ENCODE peak calls at places on chromosome 17, in eight cellular contexts. B, K, S, O, P, A, Q and R are unnamed samples.

GRCh38 chr17:80007009-80007752 is 28.5 kb downstream of the TBC1D16 start:
- DNase-seq in B (no peak), K (no peak), S (no peak), O (no peak), P (no peak), A (no peak), Q (no peak), R (no peak)

GRCh38 chr17:47927821-47928400 is 13.5 kb upstream of the PNPO start:
- DNase-seq in B (no peak), K (no peak), S (no peak), O (no peak), P (no peak), A (no peak), Q (no peak), R (no peak)

GRCh38 chr17:1870592-1870991 is 40.8 kb downstream of the RPA1 start:
- DNase-seq in B (no peak), K (no peak), S (no peak), O (no peak), P (no peak), A (peak), Q (no peak), R (no peak)

GRCh38 chr17:20008242-20009051 is 712 bp upstream of the SPECC1 start:
- DNase-seq in B (no peak), K (no peak), S (no peak), O (peak), P (peak), A (peak), Q (no peak), R (no peak)

GRCh38 chr17:60508384-60508980 is 17.6 kb downstream of the APPBP2 start:
- DNase-seq in B (no peak), K (no peak), S (no peak), O (no peak), P (no peak), A (no peak), Q (no peak), R (no peak)

GRCh38 chr17:80701730-80702129 is 157.1 kb downstream of the RPTOR start:
- DNase-seq in B (no peak), K (no peak), S (no peak), O (no peak), P (no peak), A (no peak), Q (no peak), R (no peak)

GRCh38 chr17:17186551-17187505 is 19.3 kb downstream of the PLD6 start:
- DNase-seq in B (no peak), K (no peak), S (no peak), O (no peak), P (no peak), A (no peak), Q (no peak), R (no peak)

GRCh38 chr17:74271902-74272563 is 2.0 kb upstream of the DNAI2 start:
- DNase-seq in B (no peak), K (no peak), S (no peak), O (no peak), P (peak), A (no peak), Q (no peak), R (no peak)

GRCh38 chr17:27810211-27810901 is 10.0 kb upstream of the NOS2 start:
- DNase-seq in B (no peak), K (no peak), S (no peak), O (peak), P (no peak), A (peak), Q (peak), R (no peak)

GRCh38 chr17:61495161-61495857 is 43.1 kb downstream of the TBX4 start:
- DNase-seq in B (no peak), K (no peak), S (no peak), O (no peak), P (no peak), A (no peak), Q (peak), R (no peak)